ENCODE peak calls at places on chromosomes 11 and 22, in five cellular contexts. E is cardiac muscle cell; R is Kasumi-1; M is left ventricle myocardium inferior; G is stimulated activated CD4-positive, alpha-beta T cell treated with anti-CD3 and anti-CD28 coated beads, Interleukin-1b, Interleukin-23, amount 100 ng/mL, for 1 hour. D is an unnamed sample.
A peak's percentile ranks its signal among the peaks of the same experiment; 100 is the strongest.

GRCh38 chr11:110513521-110514450 is 84.0 kb downstream of the FDX1 start:
- DNase-seq in G (no peak), M (no peak), R (no peak), E (peak; percentile 69), D (no peak)

GRCh38 chr11:108467091-108467823 is at the start of gene C11orf65:
- DNase-seq in R (peak; percentile 98), M (peak; percentile 95), G (peak; percentile 93), E (peak; percentile 98), D (peak; percentile 96)

GRCh38 chr11:16603890-16604783 is 134.3 kb upstream of the C11orf58 start:
- DNase-seq in R (no peak), M (peak; percentile 71), G (no peak), E (peak; percentile 54), D (no peak)

GRCh38 chr22:35589071-35589735 is 27.9 kb downstream of the MB start:
- DNase-seq in R (peak; percentile 4), E (peak; percentile 79), G (no peak), M (no peak), D (no peak)

GRCh38 chr11:15707194-15707593 is 592.5 kb downstream of the INSC start:
- DNase-seq in G (no peak), M (no peak), E (no peak), R (no peak), D (no peak)

GRCh38 chr11:83628622-83629347 is 342.6 kb upstream of the CCDC90B start:
- DNase-seq in R (no peak), M (no peak), E (no peak), G (no peak), D (no peak)

GRCh38 chr22:46518038-46518437 is 19.4 kb downstream of the CELSR1 start:
- DNase-seq in E (no peak), R (no peak), M (no peak), G (no peak), D (no peak)

GRCh38 chr11:64007629-64008282 is 21.5 kb downstream of the OTUB1 start:
- DNase-seq in E (peak; percentile 63), M (peak; percentile 84), R (no peak), G (no peak), D (peak; percentile 73)

GRCh38 chr11:491358-491757 is 15.7 kb downstream of the RNH1 start:
- DNase-seq in M (no peak), E (no peak), G (no peak), R (no peak), D (no peak)

GRCh38 chr11:46339816-46340215 is 7.4 kb upstream of the DGKZ start:
- DNase-seq in R (no peak), G (no peak), M (no peak), E (peak; percentile 74), D (no peak)

GRCh38 chr11:113286509-113287497 is 27.6 kb upstream of the TTC12 start:
- DNase-seq in G (no peak), R (no peak), E (peak; percentile 45), M (no peak), D (no peak)

GRCh38 chr22:26945565-26945964 is 288.2 kb downstream of the MIAT start:
- DNase-seq in E (no peak), G (no peak), R (no peak), M (no peak), D (no peak)

GRCh38 chr22:34111210-34111824 is 191.0 kb upstream of the LARGE1 start:
- DNase-seq in G (no peak), M (no peak), R (peak; percentile 42), E (peak; percentile 10), D (no peak)

GRCh38 chr22:43315687-43316217 is 27.4 kb downstream of the SCUBE1 start:
- DNase-seq in E (no peak), G (no peak), R (no peak), M (no peak), D (no peak)

GRCh38 chr11:36265793-36266628 is 23.2 kb downstream of the COMMD9 start:
- DNase-seq in G (peak; percentile 29), E (peak; percentile 60), M (peak; percentile 36), R (peak; percentile 41), D (peak; percentile 56)

GRCh38 chr22:50416996-50417395 is 57.8 kb downstream of the SBF1 start:
- DNase-seq in G (no peak), E (no peak), M (no peak), R (no peak), D (no peak)

GRCh38 chr11:105610796-105611361 is 1.0 kb downstream of the GRIA4 start:
- DNase-seq in R (no peak), G (no peak), M (no peak), E (no peak), D (no peak)

GRCh38 chr11:5686426-5686825 is 1.6 kb upstream of the TRIM5 start:
- DNase-seq in G (no peak), M (no peak), R (no peak), E (no peak), D (no peak)

GRCh38 chr11:6350070-6350469 is 29.8 kb upstream of the CAVIN3 start:
- DNase-seq in E (no peak), M (no peak), R (no peak), G (no peak), D (no peak)

GRCh38 chr11:623999-624704 is 603 bp downstream of the CDHR5 start:
- DNase-seq in E (no peak), R (no peak), M (no peak), G (no peak), D (no peak)

GRCh38 chr11:45921561-45922424 is 663 bp upstream of the LARGE2 start:
- DNase-seq in G (no peak), E (no peak), M (peak; percentile 13), R (no peak), D (no peak)

GRCh38 chr11:124541204-124541603 is 2.2 kb downstream of the OR8B12 start:
- DNase-seq in G (no peak), M (no peak), E (no peak), R (no peak), D (no peak)

GRCh38 chr11:75565916-75566762 is 4.1 kb downstream of the SERPINH1 start:
- DNase-seq in E (no peak), G (no peak), M (no peak), R (no peak), D (no peak)

GRCh38 chr11:266676-267439 is 11.3 kb upstream of the NLRP6 start:
- DNase-seq in M (no peak), E (no peak), R (peak; percentile 23), G (no peak), D (peak; percentile 1)

GRCh38 chr11:120057595-120058581 is 80.0 kb downstream of the TRIM29 start:
- DNase-seq in M (no peak), G (no peak), E (peak; percentile 18), R (no peak), D (no peak)

GRCh38 chr11:126992804-126993111 is 7.8 kb downstream of the KIRREL3 start:
- DNase-seq in R (no peak), M (no peak), E (peak; percentile 53), G (no peak), D (no peak)

D was measured in dorsolateral prefrontal cortex.